ENCODE peak calls at places on chromosomes 7 and 10, in ten cellular contexts. J is testis; I is left ventricle myocardium inferior; T is body of pancreas; Q is OCI-LY7; L is endodermal cell; N is Panc1; F is CD8-positive, alpha-beta T cell; A is heart right ventricle; B is upper lobe of right lung. U is an unnamed sample. For H3K36me3, the result is how much of the 10 kb centered on the place peaks cover.

GRCh38 chr10:132684164-132684891 is 101.6 kb downstream of the NKX6-2 start:
- DNase-seq in B (peak), N (peak), L (peak), J (peak), A (no peak), F (peak), T (peak), I (no peak), Q (no peak), U (no peak)

GRCh38 chr7:10708447-10708846 is 265.2 kb upstream of the PHF14 start:
- DNase-seq in J (peak), F (no peak), B (no peak), I (no peak), L (peak), T (peak), N (peak), A (no peak), Q (peak), U (no peak)

GRCh38 chr7:45890902-45891461 is 2.7 kb downstream of the IGFBP1 start:
- DNase-seq in N (no peak), I (no peak), T (no peak), J (no peak), B (no peak), Q (peak), F (no peak), A (no peak), L (no peak), U (no peak)

GRCh38 chr7:101087334-101088068 is 2.2 kb downstream of the TRIM56 start:
- DNase-seq in J (no peak), I (no peak), F (no peak), N (no peak), T (no peak), Q (no peak), L (no peak), A (no peak), B (no peak), U (no peak)

GRCh38 chr7:2633538-2634264 is 1.9 kb downstream of the TTYH3 start:
- DNase-seq in I (peak), Q (no peak), L (peak), F (no peak), J (peak), T (peak), B (peak), A (no peak), N (no peak), U (no peak)

GRCh38 chr10:4141471-4141870 is 356.5 kb upstream of the KLF6 start:
- DNase-seq in L (peak), N (no peak), J (no peak), B (no peak), T (no peak), I (no peak), Q (no peak), A (no peak), F (no peak), U (no peak)

GRCh38 chr10:92699518-92700272 is 9.9 kb downstream of the HHEX start:
- DNase-seq in T (no peak), L (peak), B (no peak), J (peak), I (no peak), N (no peak), Q (no peak), F (no peak), A (peak), U (no peak)

GRCh38 chr7:22480523-22481075 is 19.4 kb downstream of the STEAP1B start:
- DNase-seq in I (no peak), F (no peak), J (no peak), B (no peak), L (no peak), N (no peak), A (no peak), T (no peak), Q (no peak), U (no peak)

GRCh38 chr7:53768191-53768590 is 732.8 kb downstream of the POM121L12 start:
- DNase-seq in F (no peak), T (no peak), J (no peak), I (no peak), L (no peak), N (no peak), B (no peak), A (no peak), Q (no peak), U (no peak)

GRCh38 chr10:20633721-20634120 is 263.4 kb downstream of the NEBL start:
- DNase-seq in I (no peak), F (no peak), N (no peak), T (no peak), J (no peak), A (no peak), B (no peak), L (no peak), Q (no peak), U (no peak)

GRCh38 chr10:30493609-30494530 is 59.9 kb downstream of the MAP3K8 start:
- DNase-seq in J (peak), L (no peak), Q (peak), B (peak), A (peak), F (no peak), N (no peak), I (peak), T (peak), U (no peak)

GRCh38 chr7:44213872-44214595 is 13.3 kb downstream of the YKT6 start:
- DNase-seq in B (peak), Q (peak), J (no peak), T (no peak), L (peak), N (no peak), F (no peak), I (no peak), A (peak), U (peak)

GRCh38 chr7:124840435-124840834 is 74.8 kb upstream of the GPR37 start:
- DNase-seq in L (no peak), A (no peak), F (no peak), Q (no peak), N (no peak), J (no peak), I (no peak), T (no peak), B (no peak), U (no peak)

GRCh38 chr10:29146311-29146710 is 142.6 kb upstream of the LYZL1 start:
- DNase-seq in B (no peak), A (no peak), L (no peak), F (no peak), Q (no peak), I (no peak), J (no peak), N (no peak), T (no peak), U (no peak)

GRCh38 chr10:50358411-50358810 is 107.1 kb upstream of the ASAH2 start:
- DNase-seq in Q (no peak), A (no peak), N (no peak), J (no peak), L (no peak), T (no peak), B (no peak), F (no peak), I (no peak), U (no peak)

GRCh38 chr7:43618073-43618472 is 35.2 kb downstream of the STK17A start:
- DNase-seq in B (no peak), I (no peak), A (no peak), J (no peak), N (no peak), Q (no peak), L (no peak), T (no peak), F (no peak), U (no peak)

GRCh38 chr7:129947001-129947400 is 5.8 kb downstream of the UBE2H start:
- DNase-seq in F (no peak), I (no peak), L (no peak), T (no peak), N (no peak), Q (no peak), B (no peak), A (no peak), J (no peak), U (no peak)

GRCh38 chr7:67817481-67817880 is 820.8 kb downstream of the TYW1 start:
- DNase-seq in J (no peak), B (no peak), A (no peak), T (no peak), N (no peak), L (no peak), I (no peak), Q (no peak), F (no peak), U (no peak)

GRCh38 chr10:17067549-17068264 is 61.9 kb downstream of the CUBN start:
- DNase-seq in Q (no peak), B (no peak), L (no peak), A (no peak), I (no peak), F (no peak), T (no peak), N (no peak), J (no peak), U (no peak)

GRCh38 chr7:102272075-102272916 is 14.4 kb upstream of the SH2B2 start:
- DNase-seq in B (peak), L (peak), A (peak), F (peak), I (peak), Q (peak), T (peak), N (peak), J (peak), U (peak)

GRCh38 chr7:147472556-147472955 is 1118.0 kb upstream of the C7orf33 start:
- DNase-seq in B (no peak), J (no peak), T (no peak), Q (no peak), N (no peak), F (no peak), I (no peak), L (no peak), A (no peak), U (no peak)

GRCh38 chr7:30665043-30665442 is 17.2 kb downstream of the CRHR2 start:
- DNase-seq in F (no peak), B (no peak), Q (no peak), N (no peak), T (no peak), J (no peak), A (no peak), L (no peak), I (no peak), U (no peak)

GRCh38 chr10:93703066-93703465 is 674 bp upstream of the FRA10AC1 start:
- DNase-seq in F (no peak), Q (peak), I (no peak), J (no peak), L (no peak), T (no peak), A (no peak), B (no peak), N (no peak), U (no peak)

GRCh38 chr7:81484266-81484665 is 285.6 kb downstream of the HGF start:
- DNase-seq in Q (no peak), L (peak), A (peak), J (peak), F (no peak), B (no peak), I (peak), N (no peak), T (peak), U (peak)

GRCh38 chr10:79072041-79072441 is 3.3 kb downstream of the ZMIZ1 start:
- DNase-seq in J (peak), I (no peak), Q (no peak), F (no peak), A (no peak), N (no peak), T (no peak), B (no peak), L (no peak), U (no peak)

GRCh38 chr7:101303102-101303701 is 18.4 kb downstream of the IFT22 start:
- DNase-seq in I (no peak), Q (no peak), A (no peak), N (no peak), T (no peak), F (no peak), J (no peak), L (peak), B (no peak), U (no peak)

GRCh38 chr7:106979551-106980357 is 64.8 kb upstream of the PRKAR2B start:
- DNase-seq in F (no peak), B (no peak), T (no peak), I (no peak), L (no peak), Q (no peak), J (peak), N (no peak), A (no peak), U (no peak)

GRCh38 chr10:50431791-50432190 is 180.5 kb upstream of the ASAH2 start:
- DNase-seq in L (no peak), B (no peak), N (no peak), I (no peak), A (no peak), F (no peak), Q (no peak), T (no peak), J (no peak), U (no peak)

GRCh38 chr10:94294168-94294567 is 68.6 kb downstream of the NOC3L start:
- DNase-seq in B (no peak), N (no peak), J (no peak), I (no peak), L (no peak), F (no peak), A (no peak), T (no peak), Q (no peak), U (no peak)

GRCh38 chr10:6224781-6225180 is 22.0 kb downstream of the PFKFB3 start:
- DNase-seq in B (no peak), L (no peak), I (no peak), F (no peak), T (no peak), A (no peak), N (no peak), Q (no peak), J (no peak), U (no peak)

GRCh38 chr7:30657131-30657530 is 25.1 kb downstream of the CRHR2 start:
- DNase-seq in B (peak), T (no peak), I (no peak), F (no peak), J (no peak), L (no peak), A (no peak), N (no peak), Q (no peak), U (no peak)

GRCh38 chr7:37354661-37355131 is 94.0 kb downstream of the ELMO1 start:
- DNase-seq in B (peak), J (peak), I (peak), A (peak), Q (no peak), L (no peak), F (no peak), N (no peak), T (peak), U (peak)

GRCh38 chr10:33183658-33184057 is 150.8 kb downstream of the NRP1 start:
- DNase-seq in B (no peak), A (no peak), T (no peak), Q (no peak), N (no peak), F (no peak), I (no peak), L (no peak), J (no peak), U (no peak)

GRCh38 chr10:68052463-68052862 is 22.6 kb downstream of the HERC4 start:
- DNase-seq in N (no peak), F (no peak), I (no peak), B (no peak), Q (no peak), T (no peak), L (no peak), J (no peak), A (no peak), U (no peak)

GRCh38 chr7:47627580-47628283 is 45.8 kb upstream of the TNS3 start:
- DNase-seq in N (no peak), J (no peak), L (no peak), I (no peak), Q (peak), A (no peak), T (no peak), F (no peak), B (no peak), U (no peak)

GRCh38 chr7:69147631-69148030 is 450.6 kb upstream of the AUTS2 start:
- DNase-seq in N (no peak), Q (no peak), I (no peak), J (no peak), A (no peak), T (no peak), L (no peak), F (no peak), B (no peak), U (no peak)

GRCh38 chr7:22357311-22358175 is 589 bp upstream of the RAPGEF5 start:
- DNase-seq in B (no peak), Q (no peak), T (peak), A (no peak), N (peak), I (no peak), L (peak), F (no peak), J (peak), U (peak)

GRCh38 chr10:128779457-128779856 is 653.2 kb upstream of the MKI67 start:
- DNase-seq in Q (no peak), I (no peak), N (no peak), L (no peak), B (no peak), F (no peak), T (no peak), A (no peak), J (no peak), U (no peak)
- TF ChIP-seq CTCF in Q (no peak), I (no peak), N (no peak), L (no peak), B (no peak), F (no peak), T (no peak), A (no peak), J (no peak), U (no peak)

DNA sequence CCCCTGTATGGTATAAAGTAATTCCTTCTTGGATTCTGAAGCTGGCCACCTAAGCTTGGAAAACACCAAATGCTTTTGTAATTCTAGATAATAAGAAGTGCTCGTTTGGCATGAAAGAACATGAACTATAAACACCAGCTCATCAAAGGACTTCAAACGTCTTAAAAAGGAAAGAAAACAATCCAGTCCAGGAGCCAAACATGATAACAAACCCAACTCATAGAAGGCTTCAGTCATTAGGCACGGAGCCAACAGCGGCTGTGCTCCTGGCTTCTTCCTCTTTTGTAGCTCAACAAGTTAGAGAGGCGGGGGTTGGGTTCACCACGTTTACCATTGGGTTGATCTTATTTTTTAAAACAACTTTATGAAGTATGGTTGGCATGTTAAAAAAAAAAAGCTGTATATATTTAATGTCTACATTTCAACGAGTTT is 56.4 kb upstream of the ECHDC3 start:
- DNase-seq in I (peak), T (peak), A (peak), B (peak), L (no peak), F (peak), N (no peak), Q (peak), J (peak), U (peak)
- H3K4me3 ChIP-seq in I (peak), T (no peak), A (no peak), B (no peak), L (no peak), F (peak), N (no peak), Q (peak), J (no peak), U (no peak)

GRCh38 chr7:55992346-55992745 is 28.0 kb downstream of the NIPSNAP2 start:
- DNase-seq in T (no peak), N (no peak), B (no peak), L (no peak), F (no peak), J (no peak), A (no peak), I (no peak), Q (no peak), U (no peak)

DNA sequence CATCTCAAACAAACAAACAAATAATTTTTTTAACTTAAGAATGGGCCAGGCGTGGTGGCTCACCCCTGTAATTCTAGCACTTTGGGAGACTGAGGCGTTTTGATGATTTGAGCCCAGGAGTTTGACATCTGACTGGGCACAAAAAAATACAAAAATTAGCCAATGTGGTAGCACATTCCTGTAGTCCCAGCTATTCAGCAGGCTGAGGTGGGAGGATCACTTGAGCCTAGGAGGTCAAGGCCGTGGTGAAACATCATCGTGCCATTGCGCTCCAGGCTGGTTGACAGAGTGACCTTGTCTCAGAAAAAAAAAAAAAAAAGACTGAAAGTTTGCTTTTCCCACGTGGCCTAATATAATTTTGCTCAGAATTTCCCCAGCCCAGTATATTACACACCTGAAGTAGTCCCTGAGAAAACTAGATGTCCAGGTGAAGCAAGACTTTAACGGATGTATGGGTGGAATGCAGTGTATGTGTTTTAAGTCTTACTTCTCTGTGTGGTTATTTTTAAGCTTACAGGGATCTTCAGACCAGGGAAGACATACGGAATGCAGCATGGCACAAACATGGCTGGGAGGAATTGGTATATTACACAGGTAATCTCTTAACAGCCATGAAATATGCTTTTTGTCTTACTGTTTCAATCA is 32.6 kb downstream of the NIPSNAP2 start:
- DNase-seq in F (no peak), B (no peak), Q (no peak), L (no peak), N (no peak), J (peak), A (no peak), T (no peak), I (no peak), U (no peak)
- H3K36me3 ChIP-seq in F (under half), B (half or more), Q (under half), L (under half), N (under half), J (under half), A (half or more), T (under half), I (half or more), U (under half)

GRCh38 chr7:36152756-36153570 is at the start of gene EEPD1:
- DNase-seq in I (peak), T (peak), B (peak), A (peak), N (peak), L (peak), J (peak), Q (peak), F (peak), U (peak)

GRCh38 chr7:36155811-36156361 is 2.8 kb downstream of the EEPD1 start:
- DNase-seq in Q (peak), B (no peak), N (no peak), T (peak), L (peak), A (peak), F (no peak), I (peak), J (peak), U (no peak)

GRCh38 chr7:36151921-36152755 is 916 bp upstream of the EEPD1 start:
- DNase-seq in T (peak), B (no peak), Q (no peak), F (no peak), N (peak), A (no peak), I (no peak), L (no peak), J (no peak), U (no peak)

GRCh38 chr7:36153571-36154097 is 580 bp downstream of the EEPD1 start:
- DNase-seq in B (peak), T (no peak), N (no peak), L (no peak), F (no peak), A (peak), J (peak), I (no peak), Q (no peak), U (no peak)

GRCh38 chr7:36154255-36155212 is 1.5 kb downstream of the EEPD1 start:
- DNase-seq in N (no peak), B (no peak), J (no peak), F (no peak), T (no peak), I (no peak), A (peak), L (peak), Q (no peak), U (no peak)
- TF ChIP-seq CTCF in N (peak), B (no peak), J (no peak), F (no peak), T (no peak), I (peak), A (peak), L (no peak), Q (no peak), U (no peak)

DNA sequence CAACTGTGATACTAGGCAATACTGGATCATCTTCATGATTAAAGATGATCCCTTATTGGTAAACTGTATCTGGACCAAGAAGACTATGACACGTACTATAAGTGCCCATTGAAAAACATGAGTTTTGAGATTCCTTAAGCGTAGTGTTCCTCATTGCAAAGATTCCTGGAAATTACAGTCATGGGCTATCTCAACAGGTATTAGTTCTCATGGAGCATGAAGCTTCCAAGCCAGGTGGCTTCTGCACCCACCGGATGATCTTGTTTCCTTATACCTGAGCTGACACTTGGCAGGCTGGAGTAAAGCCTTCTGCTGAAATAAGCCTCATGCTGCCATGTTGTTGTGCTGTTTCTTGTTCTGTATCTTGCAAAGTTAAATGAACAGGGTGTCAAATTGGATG is 8.6 kb upstream of the PRR15 start:
- DNase-seq in I (no peak), B (no peak), N (no peak), F (no peak), Q (no peak), A (no peak), L (no peak), J (no peak), T (no peak), U (no peak)
- H3K4me3 ChIP-seq in I (no peak), B (no peak), N (no peak), F (no peak), Q (no peak), A (no peak), L (no peak), J (no peak), T (no peak), U (no peak)

U was measured in kidney epithelial cell.